ENCODE peak calls at places on chromosomes 13 and 19, in seven cellular contexts. One of them, this sample, is unnamed. For H3K4me1, the result is how much of the 10 kb centered on the place peaks cover.

GRCh38 chr19:55324705-55325104 is 436 bp downstream of the TMEM150B start:
- DNase-seq in psoas muscle: no peak
- DNase-seq in neuronal stem cell: no peak
- DNase-seq in endodermal cell: peak
- DNase-seq in BE2C: no peak
- DNase-seq in aorta: no peak
- DNase-seq in body of pancreas: no peak
- DNase-seq in this sample: no peak

GRCh38 chr13:91216928-91217700 is 130.4 kb upstream of the MIR17HG start:
- DNase-seq in endodermal cell: peak
- DNase-seq in body of pancreas: no peak
- DNase-seq in neuronal stem cell: peak
- DNase-seq in psoas muscle: no peak
- DNase-seq in BE2C: no peak
- DNase-seq in aorta: no peak
- DNase-seq in this sample: no peak

GRCh38 chr13:93559718-93560117 is 333.1 kb downstream of the GPC6 start:
- DNase-seq in endodermal cell: no peak
- DNase-seq in BE2C: peak
- DNase-seq in psoas muscle: no peak
- DNase-seq in aorta: no peak
- DNase-seq in body of pancreas: no peak
- DNase-seq in neuronal stem cell: no peak
- DNase-seq in this sample: no peak

GRCh38 chr19:13010038-13010991 is 15.0 kb downstream of the NFIX start:
- DNase-seq in endodermal cell: peak
- DNase-seq in aorta: peak
- DNase-seq in psoas muscle: peak
- DNase-seq in body of pancreas: no peak
- DNase-seq in BE2C: no peak
- DNase-seq in neuronal stem cell: no peak
- DNase-seq in this sample: no peak

GRCh38 chr13:107531816-107532215 is 683.5 kb downstream of the LIG4 start:
- DNase-seq in neuronal stem cell: no peak
- DNase-seq in BE2C: no peak
- DNase-seq in endodermal cell: no peak
- DNase-seq in psoas muscle: no peak
- DNase-seq in aorta: no peak
- DNase-seq in body of pancreas: no peak
- DNase-seq in this sample: no peak

GRCh38 chr13:45932611-45933182 is 81.1 kb upstream of the SIAH3 start:
- DNase-seq in endodermal cell: no peak
- DNase-seq in BE2C: no peak
- DNase-seq in aorta: no peak
- DNase-seq in neuronal stem cell: no peak
- DNase-seq in body of pancreas: no peak
- DNase-seq in psoas muscle: no peak
- DNase-seq in this sample: no peak

GRCh38 chr13:26132756-26133155 is 80.9 kb upstream of the SHISA2 start:
- DNase-seq in neuronal stem cell: peak
- DNase-seq in body of pancreas: no peak
- DNase-seq in endodermal cell: no peak
- DNase-seq in psoas muscle: no peak
- DNase-seq in BE2C: no peak
- DNase-seq in aorta: no peak
- DNase-seq in this sample: peak

GRCh38 chr19:10604460-10604980 is 17.4 kb upstream of the AP1M2 start:
- DNase-seq in aorta: no peak
- DNase-seq in neuronal stem cell: no peak
- DNase-seq in psoas muscle: peak
- DNase-seq in body of pancreas: no peak
- DNase-seq in endodermal cell: no peak
- DNase-seq in BE2C: no peak
- DNase-seq in this sample: no peak

GRCh38 chr13:45396548-45397095 is 21.6 kb downstream of the SLC25A30 start:
- DNase-seq in neuronal stem cell: no peak
- DNase-seq in aorta: no peak
- DNase-seq in psoas muscle: no peak
- DNase-seq in endodermal cell: peak
- DNase-seq in BE2C: no peak
- DNase-seq in body of pancreas: no peak
- DNase-seq in this sample: peak

GRCh38 chr19:13382633-13382938 is 123.7 kb downstream of the CACNA1A start:
- DNase-seq in neuronal stem cell: no peak
- DNase-seq in endodermal cell: no peak
- DNase-seq in body of pancreas: no peak
- DNase-seq in aorta: no peak
- DNase-seq in BE2C: no peak
- DNase-seq in psoas muscle: no peak
- DNase-seq in this sample: no peak

GRCh38 chr19:46775642-46776258 is 12.6 kb downstream of the SLC1A5 start:
- DNase-seq in aorta: no peak
- DNase-seq in endodermal cell: no peak
- DNase-seq in BE2C: no peak
- DNase-seq in psoas muscle: no peak
- DNase-seq in body of pancreas: no peak
- DNase-seq in neuronal stem cell: no peak
- DNase-seq in this sample: no peak

GRCh38 chr19:17841371-17841809 is 6.4 kb downstream of the JAK3 start:
- DNase-seq in aorta: no peak
- DNase-seq in BE2C: no peak
- DNase-seq in endodermal cell: no peak
- DNase-seq in body of pancreas: no peak
- DNase-seq in psoas muscle: no peak
- DNase-seq in neuronal stem cell: no peak
- DNase-seq in this sample: no peak

GRCh38 chr13:105196052-105196451 is 1339.4 kb downstream of the EFNB2 start:
- DNase-seq in aorta: no peak
- DNase-seq in psoas muscle: no peak
- DNase-seq in neuronal stem cell: no peak
- DNase-seq in endodermal cell: peak
- DNase-seq in body of pancreas: no peak
- DNase-seq in BE2C: no peak
- DNase-seq in this sample: no peak

GRCh38 chr13:42047561-42048322 is 706 bp upstream of the DGKH start:
- DNase-seq in psoas muscle: peak
- DNase-seq in body of pancreas: peak
- DNase-seq in endodermal cell: peak
- DNase-seq in BE2C: peak
- DNase-seq in neuronal stem cell: peak
- DNase-seq in aorta: no peak
- DNase-seq in this sample: peak

GRCh38 chr13:40206241-40207109 is 460.0 kb downstream of the FOXO1 start:
- DNase-seq in psoas muscle: no peak
- DNase-seq in BE2C: no peak
- DNase-seq in endodermal cell: no peak
- DNase-seq in body of pancreas: peak
- DNase-seq in neuronal stem cell: no peak
- DNase-seq in aorta: no peak
- DNase-seq in this sample: peak

GRCh38 chr19:34639491-34640085 is 37.4 kb downstream of the SCGB2B2 start:
- DNase-seq in body of pancreas: peak
- DNase-seq in BE2C: peak
- DNase-seq in aorta: peak
- DNase-seq in psoas muscle: no peak
- DNase-seq in neuronal stem cell: peak
- DNase-seq in endodermal cell: peak
- DNase-seq in this sample: peak

GRCh38 chr13:21016487-21016886 is 44.9 kb downstream of the LATS2 start:
- DNase-seq in endodermal cell: no peak
- DNase-seq in BE2C: no peak
- DNase-seq in aorta: no peak
- DNase-seq in body of pancreas: no peak
- DNase-seq in neuronal stem cell: no peak
- DNase-seq in psoas muscle: no peak
- DNase-seq in this sample: no peak

GRCh38 chr13:21014666-21015170 is 46.7 kb downstream of the LATS2 start:
- DNase-seq in psoas muscle: peak
- DNase-seq in neuronal stem cell: no peak
- DNase-seq in body of pancreas: no peak
- DNase-seq in endodermal cell: no peak
- DNase-seq in BE2C: no peak
- DNase-seq in aorta: no peak
- DNase-seq in this sample: no peak

GRCh38 chr13:21013682-21014038 is 47.7 kb downstream of the LATS2 start:
- DNase-seq in neuronal stem cell: no peak
- DNase-seq in BE2C: no peak
- DNase-seq in psoas muscle: no peak
- DNase-seq in aorta: no peak
- DNase-seq in endodermal cell: no peak
- DNase-seq in body of pancreas: no peak
- DNase-seq in this sample: no peak

GRCh38 chr13:21014139-21014665 is 47.2 kb downstream of the LATS2 start:
- DNase-seq in aorta: no peak
- DNase-seq in neuronal stem cell: no peak
- DNase-seq in endodermal cell: no peak
- DNase-seq in psoas muscle: no peak
- DNase-seq in body of pancreas: no peak
- DNase-seq in BE2C: no peak
- DNase-seq in this sample: no peak

GRCh38 chr13:21015284-21015683 is 46.1 kb downstream of the LATS2 start:
- DNase-seq in BE2C: no peak
- DNase-seq in aorta: no peak
- DNase-seq in psoas muscle: no peak
- DNase-seq in body of pancreas: no peak
- DNase-seq in endodermal cell: no peak
- DNase-seq in neuronal stem cell: no peak
- DNase-seq in this sample: no peak
- H3K4me1 ChIP-seq in BE2C: under half
- H3K4me1 ChIP-seq in aorta: under half
- H3K4me1 ChIP-seq in psoas muscle: half or more
- H3K4me1 ChIP-seq in body of pancreas: half or more
- H3K4me1 ChIP-seq in endodermal cell: under half
- H3K4me1 ChIP-seq in neuronal stem cell: under half
- H3K4me1 ChIP-seq in this sample: under half

DNA sequence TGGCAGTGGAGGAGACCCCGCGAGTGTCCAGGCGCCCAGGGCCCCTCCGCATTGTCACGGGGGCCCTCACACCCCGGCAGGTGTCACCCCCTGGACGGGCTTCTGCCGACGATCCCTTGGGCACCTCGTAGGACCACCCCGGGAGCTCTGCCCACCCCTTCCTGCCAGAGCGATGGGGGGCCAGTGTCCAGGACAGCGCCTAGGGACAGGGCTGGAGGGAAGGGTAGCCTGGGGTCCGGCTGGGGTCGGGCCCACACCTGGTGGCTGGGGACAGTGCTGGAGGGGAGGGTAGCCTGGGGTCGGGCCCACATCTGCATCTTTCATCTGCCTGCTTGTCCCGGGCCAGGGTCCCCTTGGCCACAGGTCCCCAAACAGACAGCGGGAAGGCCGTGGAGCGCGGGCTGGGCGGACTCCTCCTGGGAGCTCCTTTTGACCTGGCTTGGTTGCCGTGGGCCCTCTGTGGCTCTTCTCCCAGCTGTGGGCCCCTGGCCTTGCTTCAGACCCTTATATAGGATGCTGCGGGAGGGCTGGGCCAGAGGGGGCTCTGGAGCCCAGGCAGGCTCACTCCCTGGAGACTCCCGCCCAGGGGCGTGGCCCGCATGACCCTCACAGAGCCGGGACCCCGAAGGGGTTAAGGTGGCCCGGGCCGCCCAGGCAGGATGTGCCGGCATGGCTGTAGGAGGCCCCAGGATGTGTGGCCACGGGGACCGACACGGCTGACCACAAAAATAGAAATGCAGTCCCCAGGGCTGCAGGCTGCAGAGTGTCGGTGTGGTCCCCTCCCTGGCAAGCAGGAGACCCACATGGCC is 74.1 kb upstream of the MCF2L start:
- DNase-seq in aorta: peak
- DNase-seq in psoas muscle: peak
- DNase-seq in endodermal cell: peak
- DNase-seq in body of pancreas: no peak
- DNase-seq in BE2C: no peak
- DNase-seq in neuronal stem cell: peak
- DNase-seq in this sample: no peak
- H3K4me3 ChIP-seq in aorta: no peak
- H3K4me3 ChIP-seq in psoas muscle: peak
- H3K4me3 ChIP-seq in endodermal cell: peak
- H3K4me3 ChIP-seq in body of pancreas: peak
- H3K4me3 ChIP-seq in BE2C: peak
- H3K4me3 ChIP-seq in neuronal stem cell: peak
- H3K4me3 ChIP-seq in this sample: no peak

GRCh38 chr19:5137114-5137513 is 168.2 kb downstream of the KDM4B start:
- DNase-seq in BE2C: no peak
- DNase-seq in body of pancreas: no peak
- DNase-seq in psoas muscle: no peak
- DNase-seq in endodermal cell: no peak
- DNase-seq in aorta: no peak
- DNase-seq in neuronal stem cell: no peak
- DNase-seq in this sample: no peak
- H3K4me1 ChIP-seq in BE2C: under half
- H3K4me1 ChIP-seq in body of pancreas: under half
- H3K4me1 ChIP-seq in psoas muscle: under half
- H3K4me1 ChIP-seq in endodermal cell: under half
- H3K4me1 ChIP-seq in aorta: under half
- H3K4me1 ChIP-seq in neuronal stem cell: under half
- H3K4me1 ChIP-seq in this sample: under half

GRCh38 chr13:36431204-36432105 is 840 bp upstream of the CCNA1 start:
- DNase-seq in aorta: peak
- DNase-seq in endodermal cell: no peak
- DNase-seq in BE2C: no peak
- DNase-seq in psoas muscle: no peak
- DNase-seq in body of pancreas: no peak
- DNase-seq in neuronal stem cell: peak
- DNase-seq in this sample: no peak

GRCh38 chr13:36430247-36431203 is 1.8 kb upstream of the CCNA1 start:
- DNase-seq in BE2C: no peak
- DNase-seq in endodermal cell: peak
- DNase-seq in body of pancreas: peak
- DNase-seq in psoas muscle: no peak
- DNase-seq in neuronal stem cell: no peak
- DNase-seq in aorta: peak
- DNase-seq in this sample: no peak

GRCh38 chr13:36428083-36428482 is 4.2 kb upstream of the CCNA1 start:
- DNase-seq in body of pancreas: no peak
- DNase-seq in endodermal cell: no peak
- DNase-seq in psoas muscle: no peak
- DNase-seq in neuronal stem cell: no peak
- DNase-seq in aorta: no peak
- DNase-seq in BE2C: no peak
- DNase-seq in this sample: no peak

GRCh38 chr13:36436811-36437210 is 4.5 kb downstream of the CCNA1 start:
- DNase-seq in psoas muscle: no peak
- DNase-seq in body of pancreas: no peak
- DNase-seq in neuronal stem cell: no peak
- DNase-seq in endodermal cell: no peak
- DNase-seq in BE2C: no peak
- DNase-seq in aorta: no peak
- DNase-seq in this sample: no peak

GRCh38 chr13:36432106-36432544 is at the start of gene CCNA1:
- DNase-seq in neuronal stem cell: peak
- DNase-seq in BE2C: peak
- DNase-seq in body of pancreas: peak
- DNase-seq in aorta: peak
- DNase-seq in psoas muscle: peak
- DNase-seq in endodermal cell: peak
- DNase-seq in this sample: no peak
- H3K4me3 ChIP-seq in neuronal stem cell: peak
- H3K4me3 ChIP-seq in BE2C: peak
- H3K4me3 ChIP-seq in body of pancreas: no peak
- H3K4me3 ChIP-seq in aorta: peak
- H3K4me3 ChIP-seq in psoas muscle: peak
- H3K4me3 ChIP-seq in endodermal cell: peak
- H3K4me3 ChIP-seq in this sample: no peak